ENCODE peak calls at places on chromosomes 4 and X, in four cellular contexts. Z is IMR-90, A is ovary, X is stomach. J is an unnamed sample.

GRCh38 chr4:146335763-146336412 is 121.5 kb downstream of the REELD1 start:
- DNase-seq in Z (no peak), A (no peak), X (no peak), J (no peak)

GRCh38 chr4:76977731-76978350 is 28.3 kb downstream of the SEPTIN11 start:
- DNase-seq in Z (peak), A (no peak), X (no peak), J (no peak)

GRCh38 chr4:110867251-110867960 is 244.5 kb upstream of the PITX2 start:
- DNase-seq in Z (no peak), A (no peak), X (no peak), J (no peak)

GRCh38 chr4:182142146-182143085 is 100.8 kb upstream of the TENM3 start:
- DNase-seq in Z (peak), A (no peak), X (no peak), J (no peak)

GRCh38 chr4:109588176-109588575 is 28.1 kb downstream of the MCUB start:
- DNase-seq in Z (no peak), A (no peak), X (no peak), J (no peak)

GRCh38 chr4:69056921-69057562 is 39.2 kb upstream of the UGT2B7 start:
- DNase-seq in Z (peak), A (no peak), X (no peak), J (no peak)

GRCh38 chrX:2664497-2664896 is 26.6 kb upstream of the CD99 start:
- DNase-seq in Z (peak), A (peak), X (no peak), J (no peak)

GRCh38 chrX:12581546-12581945 is 209.7 kb upstream of the PRPS2 start:
- DNase-seq in Z (no peak), A (no peak), X (no peak), J (no peak)

GRCh38 chr4:90816754-90817153 is 689.6 kb downstream of the CCSER1 start:
- DNase-seq in Z (no peak), A (no peak), X (no peak), J (no peak)

GRCh38 chr4:172838108-172838507 is 330.5 kb upstream of the GALNT7 start:
- DNase-seq in Z (no peak), A (no peak), X (no peak), J (peak)

GRCh38 chrX:53606456-53606855 is 80.1 kb downstream of the HUWE1 start:
- DNase-seq in Z (no peak), A (no peak), X (no peak), J (no peak)

GRCh38 chrX:119272882-119273806 is 37.1 kb downstream of the PGRMC1 start:
- DNase-seq in Z (peak), A (peak), X (peak), J (no peak)

GRCh38 chr4:3304831-3305609 is 12.2 kb downstream of the RGS12 start:
- DNase-seq in Z (peak), A (peak), X (no peak), J (no peak)

GRCh38 chr4:119652978-119653377 is 24.4 kb upstream of the PDE5A start:
- DNase-seq in Z (peak), A (no peak), X (no peak), J (no peak)

GRCh38 chr4:110869114-110869513 is 246.2 kb upstream of the PITX2 start:
- DNase-seq in Z (peak), A (no peak), X (no peak), J (no peak)

GRCh38 chrX:53188763-53189162 is 36.2 kb downstream of the KDM5C start:
- DNase-seq in Z (peak), A (no peak), X (no peak), J (no peak)

GRCh38 chrX:17627026-17627425 is 110.3 kb upstream of the SCML1 start:
- DNase-seq in Z (no peak), A (no peak), X (no peak), J (no peak)

GRCh38 chr4:14958436-14958835 is 43.8 kb upstream of the CPEB2 start:
- DNase-seq in Z (no peak), A (no peak), X (no peak), J (no peak)

GRCh38 chr4:40475609-40476008 is 140.5 kb downstream of the CHRNA9 start:
- DNase-seq in Z (no peak), A (no peak), X (no peak), J (no peak)

GRCh38 chr4:40471923-40472322 is 136.8 kb downstream of the CHRNA9 start:
- DNase-seq in Z (peak), A (no peak), X (no peak), J (no peak)

GRCh38 chr4:40479378-40479777 is 144.2 kb downstream of the CHRNA9 start:
- DNase-seq in Z (no peak), A (no peak), X (no peak), J (no peak)

GRCh38 chr4:40478215-40478614 is 143.1 kb downstream of the CHRNA9 start:
- DNase-seq in Z (no peak), A (no peak), X (no peak), J (no peak)

DNA sequence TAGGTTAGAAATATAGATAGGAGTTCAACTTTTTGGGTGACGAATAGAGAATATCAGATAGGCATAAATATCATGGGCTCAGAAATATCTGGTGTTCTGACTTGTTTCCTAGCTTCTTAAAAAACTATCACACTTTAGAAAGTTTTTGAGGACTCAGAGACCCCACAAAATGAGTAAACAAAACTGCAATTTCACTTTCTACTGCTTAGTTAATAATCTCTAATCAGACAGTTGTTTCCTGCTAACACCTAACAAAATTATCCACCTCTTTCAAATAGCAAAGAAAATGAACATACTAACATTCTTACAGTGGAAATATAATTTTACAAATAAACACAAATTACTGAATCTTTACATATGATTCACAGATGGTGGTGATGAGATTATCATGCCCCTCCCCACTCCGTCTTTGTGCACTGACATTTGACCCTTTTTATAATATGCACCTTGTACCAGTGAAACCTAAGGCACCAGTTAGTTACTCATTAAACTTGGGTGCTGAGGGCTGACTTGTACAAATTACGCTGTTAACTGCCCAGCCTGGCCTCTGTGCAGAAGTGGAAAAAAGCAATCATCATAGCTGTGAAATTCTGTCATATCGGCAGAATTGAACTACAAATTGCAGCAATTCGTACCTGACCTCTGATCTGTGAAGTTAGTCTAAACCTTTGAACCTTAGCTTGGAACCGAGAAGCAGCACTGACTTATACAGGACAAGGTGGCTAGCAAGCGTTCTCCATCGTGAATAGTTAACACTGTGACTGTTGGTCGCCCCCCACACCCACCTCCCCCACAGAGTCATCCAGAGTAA is 138.7 kb downstream of the CHRNA9 start:
- DNase-seq in Z (no peak), A (no peak), X (peak), J (no peak)
- TF ChIP-seq POLR2A in Z (no peak), A (no peak), X (no peak), J (no peak)

GRCh38 chr4:169079942-169080827 is 70.1 kb upstream of the CBR4 start:
- DNase-seq in Z (peak), A (peak), X (peak), J (no peak)
- H3K4me3 ChIP-seq in Z (no peak), A (no peak), X (peak), J (peak)

GRCh38 chr4:101346562-101347266 is 612 bp downstream of the PPP3CA start:
- DNase-seq in Z (peak), A (peak), X (peak), J (peak)
- TF ChIP-seq POLR2A in Z (no peak), A (peak), X (no peak), J (no peak)

DNA sequence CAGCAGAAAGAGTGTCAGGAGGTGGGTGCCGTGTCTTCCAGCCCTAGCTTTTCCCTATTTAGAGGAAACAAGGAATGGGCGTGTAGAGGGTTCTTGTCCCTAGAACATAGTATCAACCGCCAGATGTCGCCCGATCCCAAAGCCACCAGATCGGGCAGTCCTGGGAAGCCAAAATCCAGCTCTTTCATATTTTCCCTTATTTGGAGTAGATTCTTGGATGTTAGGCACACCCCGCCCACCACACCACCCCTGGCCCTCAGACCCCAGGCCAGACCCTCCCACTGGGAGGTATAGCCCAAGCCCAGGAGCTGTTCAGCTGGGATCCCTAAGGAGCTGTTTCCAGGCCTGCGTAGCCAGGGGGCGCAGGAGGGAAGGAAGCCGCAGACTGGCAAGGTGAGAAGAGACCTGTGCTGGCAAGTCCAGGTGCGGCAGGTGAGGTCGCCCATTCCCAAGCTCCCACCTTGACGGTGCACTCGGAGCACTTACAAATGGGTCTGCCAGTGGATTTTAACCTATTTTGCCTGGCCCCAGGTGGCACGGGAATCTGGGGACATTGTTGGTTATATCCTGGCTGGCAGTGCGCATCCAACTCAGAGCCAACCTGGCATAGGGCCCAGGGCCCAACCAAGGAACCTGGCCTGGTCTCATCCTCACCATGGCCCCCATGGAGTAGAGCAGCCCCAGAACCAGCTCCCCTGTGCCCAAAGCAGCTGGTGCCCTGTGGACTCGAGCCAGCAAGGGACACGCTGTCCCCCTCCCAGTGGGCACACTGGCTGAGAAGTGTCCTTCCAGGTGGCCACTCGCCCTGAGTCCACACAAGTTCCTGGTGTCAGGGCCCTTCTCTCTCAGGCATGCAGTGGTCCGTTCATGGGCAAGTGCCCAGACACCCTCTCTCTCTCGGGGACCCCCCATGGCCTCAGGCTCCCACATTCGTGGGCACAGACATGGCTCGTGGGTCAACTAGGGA is 811 bp downstream of the FLNA start:
- DNase-seq in Z (peak), A (peak), X (peak), J (no peak)
- H3K4me3 ChIP-seq in Z (peak), A (peak), X (peak), J (peak)

GRCh38 chr4:41932988-41933387 is 2.2 kb upstream of the TMEM33 start:
- DNase-seq in Z (no peak), A (no peak), X (no peak), J (no peak)

GRCh38 chr4:41935652-41936021 is 408 bp downstream of the TMEM33 start:
- DNase-seq in Z (peak), A (no peak), X (no peak), J (no peak)

GRCh38 chr4:41933997-41934812 is 1.0 kb upstream of the TMEM33 start:
- DNase-seq in Z (no peak), A (no peak), X (no peak), J (no peak)

GRCh38 chr4:41939016-41939623 is 3.9 kb downstream of the TMEM33 start:
- DNase-seq in Z (peak), A (no peak), X (no peak), J (no peak)

GRCh38 chr4:41934813-41935651 is at the start of gene TMEM33:
- DNase-seq in Z (peak), A (peak), X (peak), J (peak)
- TF ChIP-seq POLR2A in Z (peak), A (peak), X (peak), J (peak)

GRCh38 chr4:8857682-8858187 is 13.9 kb downstream of the HMX1 start:
- DNase-seq in Z (no peak), A (no peak), X (no peak), J (no peak)
- H3K4me3 ChIP-seq in Z (no peak), A (no peak), X (peak), J (peak)

DNA sequence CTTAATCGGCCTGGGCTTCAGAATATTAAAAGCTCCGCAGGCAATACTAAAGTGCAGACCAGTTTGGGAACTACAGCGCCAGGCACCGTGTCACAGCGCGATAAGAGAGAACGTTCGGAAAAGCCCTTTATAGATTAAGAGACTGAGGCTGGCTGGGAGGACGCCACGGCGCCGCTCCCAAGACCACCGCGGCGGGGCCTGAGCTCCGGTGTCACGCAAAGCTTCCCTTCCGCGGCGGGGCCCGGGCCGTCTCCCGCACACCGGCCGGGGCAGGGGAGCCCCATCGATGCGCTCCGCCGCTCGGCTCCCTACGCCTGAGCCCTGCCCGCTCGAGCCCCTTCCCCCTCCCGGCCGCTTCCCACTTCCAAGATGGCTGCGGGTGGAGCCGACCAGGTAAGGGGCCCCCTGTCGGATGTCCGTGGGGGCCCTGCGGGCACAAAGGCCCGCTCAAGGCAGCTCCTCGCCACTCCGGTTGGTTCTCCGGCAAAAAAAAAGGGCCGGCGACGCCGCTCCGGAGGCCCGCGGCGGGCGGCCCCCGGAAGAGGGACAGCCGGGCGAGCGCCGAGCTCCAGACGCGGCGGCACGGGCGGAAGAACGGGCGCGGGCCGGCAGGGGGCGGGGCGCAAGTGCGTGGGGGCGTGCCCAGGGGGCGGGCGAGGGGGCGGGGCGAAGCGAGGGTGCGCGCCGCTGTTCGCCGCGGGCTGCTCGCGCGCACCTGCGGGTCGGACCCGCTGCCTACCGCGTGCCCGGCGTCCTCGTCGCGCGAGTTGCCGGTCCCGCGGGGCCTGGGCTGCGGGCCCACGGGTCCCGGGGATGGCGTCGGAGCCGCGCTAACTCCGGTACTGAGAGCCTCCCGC is at the start of gene TBC1D14:
- DNase-seq in Z (peak), A (peak), X (peak), J (peak)
- TF ChIP-seq POLR2A in Z (peak), A (peak), X (peak), J (peak)